ENCODE peak calls at places on chromosomes 12 and 14, in five cellular contexts. A, W, V, D and Z are unnamed samples.

GRCh38 chr14:37595809-37596595 is 573 bp downstream of the TTC6 start:
- DNase-seq in A (no peak), D (peak), V (no peak), W (peak), Z (no peak)

GRCh38 chr12:54173066-54173726 is 15.6 kb downstream of the SMUG1 start:
- DNase-seq in D (peak), A (no peak), V (peak), W (peak), Z (no peak)

GRCh38 chr12:27359578-27360340 is 27.1 kb downstream of the BMAL2 start:
- DNase-seq in D (no peak), V (no peak), A (no peak), W (no peak), Z (no peak)

GRCh38 chr12:63893170-63893569 is 48.7 kb downstream of the SRGAP1 start:
- DNase-seq in D (no peak), A (no peak), W (no peak), V (no peak), Z (no peak)

GRCh38 chr12:119573086-119573485 is 20.5 kb upstream of the TMEM233 start:
- DNase-seq in W (no peak), V (no peak), A (no peak), D (no peak), Z (no peak)

GRCh38 chr12:130571734-130572133 is 144.4 kb downstream of the RIMBP2 start:
- DNase-seq in D (no peak), W (no peak), V (no peak), A (no peak), Z (no peak)

GRCh38 chr12:29316772-29317171 is 64.2 kb downstream of the ERGIC2 start:
- DNase-seq in A (peak), D (peak), V (no peak), W (peak), Z (peak)

GRCh38 chr12:101257357-101257756 is 22.5 kb upstream of the UTP20 start:
- DNase-seq in A (no peak), D (no peak), V (no peak), W (no peak), Z (no peak)

GRCh38 chr12:107748472-107748871 is 12.5 kb downstream of the PRDM4 start:
- DNase-seq in D (no peak), W (no peak), V (no peak), A (no peak), Z (peak)

GRCh38 chr12:124786065-124786964 is 77.3 kb downstream of the SCARB1 start:
- DNase-seq in A (peak), V (peak), D (peak), W (peak), Z (peak)

GRCh38 chr12:91211869-91212268 is 29.3 kb upstream of the DCN start:
- DNase-seq in D (no peak), W (no peak), A (no peak), V (no peak), Z (no peak)

GRCh38 chr12:59067068-59067467 is 146.8 kb upstream of the LRIG3 start:
- DNase-seq in V (no peak), D (no peak), A (no peak), W (no peak), Z (peak)

GRCh38 chr12:5511644-5512584 is 80.0 kb downstream of the NTF3 start:
- DNase-seq in D (peak), W (peak), V (no peak), A (no peak), Z (no peak)

GRCh38 chr14:75823334-75823733 is 158.5 kb downstream of the TGFB3 start:
- DNase-seq in W (no peak), D (no peak), V (no peak), A (no peak), Z (no peak)

GRCh38 chr14:75824328-75824727 is 157.5 kb downstream of the TGFB3 start:
- DNase-seq in D (no peak), V (no peak), W (no peak), A (no peak), Z (no peak)

GRCh38 chr14:75829316-75829715 is 152.5 kb downstream of the TGFB3 start:
- DNase-seq in V (no peak), D (no peak), A (no peak), W (no peak), Z (no peak)

GRCh38 chr14:75825147-75825592 is 156.6 kb downstream of the TGFB3 start:
- DNase-seq in D (no peak), W (no peak), V (no peak), A (no peak), Z (no peak)

DNA sequence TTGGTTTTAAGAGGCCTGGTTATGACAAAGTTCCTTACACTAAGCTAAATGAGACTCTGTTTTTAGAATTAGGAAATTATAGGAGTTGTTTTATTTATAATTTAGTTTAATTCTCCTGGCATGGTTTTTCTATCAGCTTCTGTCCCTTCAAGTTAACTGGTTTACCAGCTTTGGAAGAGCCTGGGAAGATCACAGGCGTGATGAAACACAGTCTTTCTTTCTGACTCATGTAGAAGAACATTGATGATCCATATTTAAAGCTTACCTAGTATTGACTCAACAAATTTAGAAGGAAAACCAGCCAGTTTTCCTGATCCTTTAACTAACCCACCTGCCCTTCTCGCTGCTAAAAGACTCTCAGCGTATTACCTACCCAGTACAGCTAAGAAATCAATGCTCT is 155.2 kb downstream of the TGFB3 start:
- DNase-seq in D (no peak), W (no peak), V (no peak), A (no peak), Z (no peak)
- H3K27ac ChIP-seq in D (no peak), W (no peak), V (no peak), A (no peak), Z (no peak)

GRCh38 chr14:64728856-64729255 is 24.6 kb downstream of the PLEKHG3 start:
- DNase-seq in A (no peak), D (no peak), W (no peak), V (no peak), Z (no peak)
- H3K27ac ChIP-seq in A (no peak), D (no peak), W (no peak), V (peak), Z (no peak)

DNA sequence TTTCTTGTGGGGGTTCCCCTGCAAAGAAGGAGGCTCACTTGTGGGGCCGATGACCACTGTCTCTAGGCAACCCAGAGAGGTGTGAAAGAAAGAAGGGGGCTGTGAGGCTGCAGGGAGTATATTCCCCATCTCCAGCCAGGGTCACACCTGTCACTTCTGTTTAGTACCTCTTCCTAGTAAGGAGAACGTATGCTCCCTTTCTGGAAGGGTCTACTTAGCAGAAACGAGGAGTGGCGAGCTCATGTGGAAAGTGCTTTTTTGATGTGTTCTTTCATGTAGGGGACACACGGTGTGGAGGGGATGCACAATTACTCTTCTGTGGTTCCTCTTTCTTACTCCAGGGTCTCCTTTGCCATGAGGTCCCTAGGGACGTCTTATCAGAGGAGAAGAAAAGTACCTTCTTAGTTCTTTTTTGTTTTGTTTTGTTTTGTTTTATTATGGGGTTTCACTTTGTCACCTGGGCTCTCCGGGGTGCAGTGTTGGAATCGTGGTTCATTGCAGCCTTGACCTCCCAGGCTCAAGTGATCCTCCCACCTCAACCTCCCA is 58.3 kb downstream of the PRKCH start:
- DNase-seq in D (no peak), A (no peak), W (no peak), V (no peak), Z (no peak)
- H3K27ac ChIP-seq in D (no peak), A (no peak), W (no peak), V (no peak), Z (no peak)

DNA sequence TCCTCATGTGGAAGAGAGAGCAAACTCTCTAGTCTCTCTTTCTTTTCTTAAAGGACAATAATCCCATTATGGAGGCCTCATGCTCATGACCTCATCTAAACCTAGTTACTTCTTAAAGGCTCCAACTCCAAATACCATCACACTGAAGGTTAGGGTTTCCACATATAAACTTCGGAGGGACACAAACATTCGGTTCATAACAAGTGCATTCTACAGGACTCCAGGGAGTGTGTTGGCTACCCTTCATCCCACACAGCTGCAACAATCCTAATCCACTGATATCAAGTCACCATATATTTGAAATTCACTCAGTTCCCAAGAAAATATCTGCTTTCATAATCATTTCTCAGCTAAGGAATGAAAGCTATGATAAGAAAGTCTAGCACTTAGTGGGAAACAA is 265.9 kb upstream of the PLEKHG7 start:
- DNase-seq in W (no peak), A (no peak), D (no peak), V (no peak), Z (no peak)
- H3K27ac ChIP-seq in W (no peak), A (peak), D (no peak), V (no peak), Z (no peak)

GRCh38 chr12:48122065-48122834 is 3.1 kb downstream of the PFKM start:
- DNase-seq in A (peak), D (no peak), W (no peak), V (no peak), Z (no peak)
- H3K27ac ChIP-seq in A (peak), D (peak), W (no peak), V (no peak), Z (no peak)

GRCh38 chr14:77221241-77221871 is 39.8 kb downstream of the TMEM63C start:
- DNase-seq in W (no peak), V (no peak), D (no peak), A (no peak), Z (no peak)
- H3K27ac ChIP-seq in W (no peak), V (no peak), D (no peak), A (no peak), Z (no peak)

GRCh38 chr14:61640834-61641170 is 54.5 kb upstream of the HIF1A start:
- DNase-seq in W (no peak), V (no peak), A (no peak), D (no peak), Z (no peak)
- H3K27ac ChIP-seq in W (no peak), V (no peak), A (no peak), D (no peak), Z (no peak)